ENCODE peak calls at places on chromosome 10, in eight cellular contexts. One of them, this sample, is unnamed.

GRCh38 chr10:71623098-71623985 is 96.2 kb downstream of the C10orf105 start:
- DNase-seq in lower lobe of right lung: no peak
- DNase-seq in uterus: peak; percentile 39
- DNase-seq in mesothelial cell of epicardium: no peak
- DNase-seq in cardiac muscle cell: peak; percentile 56
- DNase-seq in AG04450: no peak
- DNase-seq in CD8-positive, alpha-beta T cell: no peak
- DNase-seq in HFFc6: peak; percentile 56
- DNase-seq in this sample: no peak

GRCh38 chr10:49419005-49419404 is 23.1 kb upstream of the DRGX start:
- DNase-seq in lower lobe of right lung: peak; percentile 50
- DNase-seq in uterus: no peak
- DNase-seq in mesothelial cell of epicardium: no peak
- DNase-seq in cardiac muscle cell: no peak
- DNase-seq in AG04450: no peak
- DNase-seq in CD8-positive, alpha-beta T cell: no peak
- DNase-seq in HFFc6: no peak
- DNase-seq in this sample: no peak

GRCh38 chr10:45160266-45160665 is 155.1 kb downstream of the OR13A1 start:
- DNase-seq in lower lobe of right lung: no peak
- DNase-seq in uterus: no peak
- DNase-seq in mesothelial cell of epicardium: no peak
- DNase-seq in cardiac muscle cell: no peak
- DNase-seq in AG04450: no peak
- DNase-seq in CD8-positive, alpha-beta T cell: no peak
- DNase-seq in HFFc6: peak; percentile 11
- DNase-seq in this sample: no peak

GRCh38 chr10:117817116-117817515 is 229.6 kb downstream of the RAB11FIP2 start:
- DNase-seq in lower lobe of right lung: no peak
- DNase-seq in uterus: no peak
- DNase-seq in mesothelial cell of epicardium: no peak
- DNase-seq in cardiac muscle cell: no peak
- DNase-seq in AG04450: no peak
- DNase-seq in CD8-positive, alpha-beta T cell: no peak
- DNase-seq in HFFc6: no peak
- DNase-seq in this sample: no peak

GRCh38 chr10:133279266-133279960 is 2.7 kb upstream of the ADAM8 start:
- DNase-seq in lower lobe of right lung: no peak
- DNase-seq in uterus: no peak
- DNase-seq in mesothelial cell of epicardium: no peak
- DNase-seq in cardiac muscle cell: no peak
- DNase-seq in AG04450: no peak
- DNase-seq in CD8-positive, alpha-beta T cell: no peak
- DNase-seq in HFFc6: no peak
- DNase-seq in this sample: no peak

GRCh38 chr10:74460812-74461211 is 309.8 kb downstream of the ADK start:
- DNase-seq in lower lobe of right lung: no peak
- DNase-seq in uterus: no peak
- DNase-seq in mesothelial cell of epicardium: no peak
- DNase-seq in cardiac muscle cell: no peak
- DNase-seq in AG04450: no peak
- DNase-seq in CD8-positive, alpha-beta T cell: no peak
- DNase-seq in HFFc6: no peak
- DNase-seq in this sample: no peak

GRCh38 chr10:33201971-33202370 is 132.5 kb downstream of the NRP1 start:
- DNase-seq in lower lobe of right lung: no peak
- DNase-seq in uterus: no peak
- DNase-seq in mesothelial cell of epicardium: no peak
- DNase-seq in cardiac muscle cell: no peak
- DNase-seq in AG04450: no peak
- DNase-seq in CD8-positive, alpha-beta T cell: no peak
- DNase-seq in HFFc6: no peak
- DNase-seq in this sample: no peak

GRCh38 chr10:107616463-107617131 is 452.1 kb upstream of the SORCS1 start:
- DNase-seq in lower lobe of right lung: no peak
- DNase-seq in uterus: no peak
- DNase-seq in mesothelial cell of epicardium: no peak
- DNase-seq in cardiac muscle cell: no peak
- DNase-seq in AG04450: no peak
- DNase-seq in CD8-positive, alpha-beta T cell: no peak
- DNase-seq in HFFc6: no peak
- DNase-seq in this sample: no peak

GRCh38 chr10:43773736-43774135 is 125.1 kb upstream of the ZNF32 start:
- DNase-seq in lower lobe of right lung: no peak
- DNase-seq in uterus: no peak
- DNase-seq in mesothelial cell of epicardium: no peak
- DNase-seq in cardiac muscle cell: no peak
- DNase-seq in AG04450: no peak
- DNase-seq in CD8-positive, alpha-beta T cell: no peak
- DNase-seq in HFFc6: no peak
- DNase-seq in this sample: no peak

GRCh38 chr10:49114718-49115014 is 656 bp downstream of the VSTM4 start:
- DNase-seq in lower lobe of right lung: no peak
- DNase-seq in uterus: no peak
- DNase-seq in mesothelial cell of epicardium: no peak
- DNase-seq in cardiac muscle cell: no peak
- DNase-seq in AG04450: no peak
- DNase-seq in CD8-positive, alpha-beta T cell: no peak
- DNase-seq in HFFc6: no peak
- DNase-seq in this sample: no peak

GRCh38 chr10:48690791-48691660 is 6.4 kb downstream of the WDFY4 start:
- DNase-seq in lower lobe of right lung: no peak
- DNase-seq in uterus: no peak
- DNase-seq in mesothelial cell of epicardium: no peak
- DNase-seq in cardiac muscle cell: no peak
- DNase-seq in AG04450: no peak
- DNase-seq in CD8-positive, alpha-beta T cell: no peak
- DNase-seq in HFFc6: no peak
- DNase-seq in this sample: no peak

GRCh38 chr10:33332183-33333031 is 2.1 kb downstream of the NRP1 start:
- DNase-seq in lower lobe of right lung: no peak
- DNase-seq in uterus: no peak
- DNase-seq in mesothelial cell of epicardium: no peak
- DNase-seq in cardiac muscle cell: peak; percentile 86
- DNase-seq in AG04450: no peak
- DNase-seq in CD8-positive, alpha-beta T cell: no peak
- DNase-seq in HFFc6: no peak
- DNase-seq in this sample: no peak

GRCh38 chr10:51341216-51341615 is 266.9 kb downstream of the PRKG1 start:
- DNase-seq in lower lobe of right lung: no peak
- DNase-seq in uterus: no peak
- DNase-seq in mesothelial cell of epicardium: no peak
- DNase-seq in cardiac muscle cell: no peak
- DNase-seq in AG04450: no peak
- DNase-seq in CD8-positive, alpha-beta T cell: no peak
- DNase-seq in HFFc6: no peak
- DNase-seq in this sample: no peak

GRCh38 chr10:97319671-97320479 is 804 bp downstream of the FRAT1 start:
- DNase-seq in lower lobe of right lung: peak; percentile 84
- DNase-seq in uterus: peak; percentile 26
- DNase-seq in mesothelial cell of epicardium: no peak
- DNase-seq in cardiac muscle cell: peak; percentile 71
- DNase-seq in AG04450: no peak
- DNase-seq in CD8-positive, alpha-beta T cell: peak; percentile 53
- DNase-seq in HFFc6: no peak
- DNase-seq in this sample: no peak

GRCh38 chr10:79446451-79447020 is 1.1 kb upstream of the ZCCHC24 start:
- DNase-seq in lower lobe of right lung: peak; percentile 83
- DNase-seq in uterus: peak; percentile 73
- DNase-seq in mesothelial cell of epicardium: peak; percentile 80
- DNase-seq in cardiac muscle cell: peak; percentile 94
- DNase-seq in AG04450: no peak
- DNase-seq in CD8-positive, alpha-beta T cell: no peak
- DNase-seq in HFFc6: no peak
- DNase-seq in this sample: no peak

GRCh38 chr10:118238573-118239240 is 103.4 kb downstream of the FAM204A start:
- DNase-seq in lower lobe of right lung: no peak
- DNase-seq in uterus: no peak
- DNase-seq in mesothelial cell of epicardium: no peak
- DNase-seq in cardiac muscle cell: no peak
- DNase-seq in AG04450: no peak
- DNase-seq in CD8-positive, alpha-beta T cell: no peak
- DNase-seq in HFFc6: peak; percentile 31
- DNase-seq in this sample: no peak

GRCh38 chr10:46231087-46231486 is 55.7 kb upstream of the ANTXRL start:
- DNase-seq in lower lobe of right lung: no peak
- DNase-seq in uterus: peak; percentile 1
- DNase-seq in mesothelial cell of epicardium: no peak
- DNase-seq in cardiac muscle cell: no peak
- DNase-seq in AG04450: no peak
- DNase-seq in CD8-positive, alpha-beta T cell: no peak
- DNase-seq in HFFc6: no peak
- DNase-seq in this sample: no peak

GRCh38 chr10:87598700-87599099 is 61.0 kb upstream of the PAPSS2 start:
- DNase-seq in lower lobe of right lung: no peak
- DNase-seq in uterus: no peak
- DNase-seq in mesothelial cell of epicardium: no peak
- DNase-seq in cardiac muscle cell: no peak
- DNase-seq in AG04450: no peak
- DNase-seq in CD8-positive, alpha-beta T cell: no peak
- DNase-seq in HFFc6: no peak
- DNase-seq in this sample: no peak

GRCh38 chr10:87578799-87579401 is 74.2 kb downstream of the MINPP1 start:
- DNase-seq in lower lobe of right lung: no peak
- DNase-seq in uterus: peak; percentile 30
- DNase-seq in mesothelial cell of epicardium: no peak
- DNase-seq in cardiac muscle cell: no peak
- DNase-seq in AG04450: no peak
- DNase-seq in CD8-positive, alpha-beta T cell: no peak
- DNase-seq in HFFc6: no peak
- DNase-seq in this sample: no peak

GRCh38 chr10:77636967-77637473 is 588 bp downstream of the KCNMA1 start:
- DNase-seq in lower lobe of right lung: peak; percentile 48
- DNase-seq in uterus: no peak
- DNase-seq in mesothelial cell of epicardium: no peak
- DNase-seq in cardiac muscle cell: peak; percentile 24
- DNase-seq in AG04450: no peak
- DNase-seq in CD8-positive, alpha-beta T cell: no peak
- DNase-seq in HFFc6: no peak
- DNase-seq in this sample: no peak

GRCh38 chr10:94687625-94688248 is 4.2 kb downstream of the CYP2C18 start:
- DNase-seq in lower lobe of right lung: no peak
- DNase-seq in uterus: no peak
- DNase-seq in mesothelial cell of epicardium: no peak
- DNase-seq in cardiac muscle cell: no peak
- DNase-seq in AG04450: no peak
- DNase-seq in CD8-positive, alpha-beta T cell: no peak
- DNase-seq in HFFc6: no peak
- DNase-seq in this sample: no peak

GRCh38 chr10:50470798-50471582 is 152.8 kb downstream of the SGMS1 start:
- DNase-seq in lower lobe of right lung: no peak
- DNase-seq in uterus: no peak
- DNase-seq in mesothelial cell of epicardium: no peak
- DNase-seq in cardiac muscle cell: no peak
- DNase-seq in AG04450: no peak
- DNase-seq in CD8-positive, alpha-beta T cell: no peak
- DNase-seq in HFFc6: peak; percentile 63
- DNase-seq in this sample: no peak

GRCh38 chr10:70679498-70679897 is 7.2 kb downstream of the ADAMTS14 start:
- DNase-seq in lower lobe of right lung: no peak
- DNase-seq in uterus: peak; percentile 37
- DNase-seq in mesothelial cell of epicardium: no peak
- DNase-seq in cardiac muscle cell: no peak
- DNase-seq in AG04450: no peak
- DNase-seq in CD8-positive, alpha-beta T cell: no peak
- DNase-seq in HFFc6: peak; percentile 64
- DNase-seq in this sample: no peak

GRCh38 chr10:77823811-77824542 is 102.6 kb downstream of the DLG5 start:
- DNase-seq in lower lobe of right lung: peak; percentile 23
- DNase-seq in uterus: no peak
- DNase-seq in mesothelial cell of epicardium: no peak
- DNase-seq in cardiac muscle cell: no peak
- DNase-seq in AG04450: no peak
- DNase-seq in CD8-positive, alpha-beta T cell: no peak
- DNase-seq in HFFc6: no peak
- DNase-seq in this sample: no peak

GRCh38 chr10:101780818-101781654 is 2.2 kb downstream of the NPM3 start:
- DNase-seq in lower lobe of right lung: peak; percentile 75
- DNase-seq in uterus: no peak
- DNase-seq in mesothelial cell of epicardium: no peak
- DNase-seq in cardiac muscle cell: peak; percentile 80
- DNase-seq in AG04450: peak; percentile 30
- DNase-seq in CD8-positive, alpha-beta T cell: peak; percentile 34
- DNase-seq in HFFc6: peak; percentile 56
- DNase-seq in this sample: peak; percentile 88

GRCh38 chr10:127492607-127493250 is 56.4 kb upstream of the NPS start:
- DNase-seq in lower lobe of right lung: no peak
- DNase-seq in uterus: no peak
- DNase-seq in mesothelial cell of epicardium: no peak
- DNase-seq in cardiac muscle cell: peak; percentile 23
- DNase-seq in AG04450: no peak
- DNase-seq in CD8-positive, alpha-beta T cell: no peak
- DNase-seq in HFFc6: no peak
- DNase-seq in this sample: no peak
- TF ChIP-seq CTCF in lower lobe of right lung: no peak
- TF ChIP-seq CTCF in uterus: no peak
- TF ChIP-seq CTCF in mesothelial cell of epicardium: no peak
- TF ChIP-seq CTCF in cardiac muscle cell: peak; percentile 10
- TF ChIP-seq CTCF in AG04450: peak; percentile 12
- TF ChIP-seq CTCF in CD8-positive, alpha-beta T cell: no peak
- TF ChIP-seq CTCF in HFFc6: no peak
- TF ChIP-seq CTCF in this sample: no peak

GRCh38 chr10:123301077-123301875 is 147.1 kb downstream of the BUB3 start:
- DNase-seq in lower lobe of right lung: no peak
- DNase-seq in uterus: no peak
- DNase-seq in mesothelial cell of epicardium: no peak
- DNase-seq in cardiac muscle cell: no peak
- DNase-seq in AG04450: no peak
- DNase-seq in CD8-positive, alpha-beta T cell: no peak
- DNase-seq in HFFc6: no peak
- DNase-seq in this sample: no peak
- TF ChIP-seq CTCF in lower lobe of right lung: no peak
- TF ChIP-seq CTCF in uterus: no peak
- TF ChIP-seq CTCF in mesothelial cell of epicardium: no peak
- TF ChIP-seq CTCF in cardiac muscle cell: no peak
- TF ChIP-seq CTCF in AG04450: no peak
- TF ChIP-seq CTCF in CD8-positive, alpha-beta T cell: no peak
- TF ChIP-seq CTCF in HFFc6: no peak
- TF ChIP-seq CTCF in this sample: no peak

GRCh38 chr10:3781458-3782098 is 3.4 kb downstream of the KLF6 start:
- DNase-seq in lower lobe of right lung: peak; percentile 79
- DNase-seq in uterus: peak; percentile 55
- DNase-seq in mesothelial cell of epicardium: no peak
- DNase-seq in cardiac muscle cell: no peak
- DNase-seq in AG04450: no peak
- DNase-seq in CD8-positive, alpha-beta T cell: no peak
- DNase-seq in HFFc6: peak; percentile 58
- DNase-seq in this sample: no peak
- TF ChIP-seq CTCF in lower lobe of right lung: peak; percentile 62
- TF ChIP-seq CTCF in uterus: peak; percentile 53
- TF ChIP-seq CTCF in mesothelial cell of epicardium: no peak
- TF ChIP-seq CTCF in cardiac muscle cell: peak; percentile 77
- TF ChIP-seq CTCF in AG04450: peak; percentile 43
- TF ChIP-seq CTCF in CD8-positive, alpha-beta T cell: no peak
- TF ChIP-seq CTCF in HFFc6: peak; percentile 79
- TF ChIP-seq CTCF in this sample: no peak

DNA sequence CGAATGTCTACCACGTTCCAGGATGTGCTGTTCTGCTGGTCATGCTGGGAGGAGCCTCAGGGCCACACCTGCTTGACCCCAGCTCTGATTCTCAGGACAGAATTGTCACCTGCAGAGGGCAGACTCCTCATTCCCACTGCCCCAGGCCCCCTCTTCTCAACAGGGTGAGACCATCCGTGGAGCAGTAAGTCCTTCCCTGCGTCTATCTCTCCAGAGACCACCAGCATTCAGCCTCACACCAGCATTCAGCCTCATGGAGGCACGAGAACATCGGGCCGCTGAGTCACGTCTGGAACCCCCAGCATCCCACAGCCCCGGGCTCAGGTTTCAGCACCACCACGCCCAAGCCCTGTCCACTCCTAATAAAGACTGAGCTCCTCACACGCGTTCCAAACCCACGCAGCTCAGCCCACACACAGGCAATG is 273.4 kb downstream of the DIP2C start:
- DNase-seq in lower lobe of right lung: no peak
- DNase-seq in uterus: no peak
- DNase-seq in mesothelial cell of epicardium: no peak
- DNase-seq in cardiac muscle cell: no peak
- DNase-seq in AG04450: no peak
- DNase-seq in CD8-positive, alpha-beta T cell: no peak
- DNase-seq in HFFc6: no peak
- DNase-seq in this sample: no peak
- TF ChIP-seq CTCF in lower lobe of right lung: no peak
- TF ChIP-seq CTCF in uterus: no peak
- TF ChIP-seq CTCF in mesothelial cell of epicardium: no peak
- TF ChIP-seq CTCF in cardiac muscle cell: no peak
- TF ChIP-seq CTCF in AG04450: no peak
- TF ChIP-seq CTCF in CD8-positive, alpha-beta T cell: no peak
- TF ChIP-seq CTCF in HFFc6: peak; percentile 29
- TF ChIP-seq CTCF in this sample: no peak